ENCODE peak calls at places on chromosomes 16 and 17, in five cellular contexts. A is H1, H is GM12878, M is HepG2, X is NT2/D1. G is an unnamed sample.
A peak's percentile ranks its signal among the peaks of the same experiment; 100 is the strongest.

GRCh38 chr16:23950898-23951297 is 115.1 kb downstream of the PRKCB start:
- DNase-seq in A (no peak), H (no peak), M (no peak), X (no peak), G (no peak)

GRCh38 chr17:49078248-49078647 is 54.3 kb upstream of the B4GALNT2 start:
- DNase-seq in A (no peak), H (no peak), M (no peak), X (no peak), G (no peak)

GRCh38 chr17:47176438-47176837 is 12.7 kb downstream of the CDC27 start:
- DNase-seq in A (no peak), H (no peak), M (no peak), X (no peak), G (no peak)

GRCh38 chr17:1943432-1943802 is 81.7 kb downstream of the RTN4RL1 start:
- DNase-seq in A (no peak), H (no peak), M (no peak), X (no peak), G (no peak)

GRCh38 chr17:28937044-28937729 is 14.1 kb downstream of the PHF12 start:
- DNase-seq in A (no peak), H (no peak), M (peak; percentile 85), X (no peak), G (no peak)

GRCh38 chr16:9650284-9650683 is 531.9 kb downstream of the GRIN2A start:
- DNase-seq in A (peak; percentile 22), H (no peak), M (no peak), X (no peak), G (no peak)

GRCh38 chr17:61797283-61797682 is 66.0 kb downstream of the BRIP1 start:
- DNase-seq in A (no peak), H (no peak), M (no peak), X (no peak), G (no peak)

GRCh38 chr16:71929048-71929447 is 33.7 kb downstream of the IST1 start:
- DNase-seq in A (no peak), H (no peak), M (no peak), X (no peak), G (no peak)

GRCh38 chr16:82633964-82634600 is 7.3 kb downstream of the CDH13 start:
- DNase-seq in A (no peak), H (no peak), M (no peak), X (no peak), G (no peak)

GRCh38 chr16:85799497-85800320 is at the start of the genes COX4I1 and EMC8:
- DNase-seq in A (peak; percentile 94), H (peak; percentile 63), M (peak; percentile 90), X (peak; percentile 88), G (peak; percentile 92)

GRCh38 chr17:39118674-39119419 is 32.6 kb downstream of the PLXDC1 start:
- DNase-seq in A (no peak), H (peak; percentile 84), M (no peak), X (no peak), G (no peak)

GRCh38 chr17:33163827-33164555 is 129.1 kb downstream of the ASIC2 start:
- DNase-seq in A (no peak), H (no peak), M (no peak), X (no peak), G (no peak)

GRCh38 chr16:17470002-17470870 is 524 bp downstream of the XYLT1 start:
- DNase-seq in A (peak; percentile 65), H (no peak), M (no peak), X (no peak), G (no peak)

GRCh38 chr16:19071811-19072777 is 4.7 kb downstream of the COQ7 start:
- DNase-seq in A (peak; percentile 85), H (no peak), M (peak; percentile 75), X (peak; percentile 46), G (peak; percentile 55)

GRCh38 chr16:67719778-67720144 is 645 bp upstream of the GFOD2 start:
- DNase-seq in A (no peak), H (no peak), M (peak; percentile 48), X (no peak), G (peak; percentile 61)

GRCh38 chr16:58125781-58126335 is 3.3 kb downstream of the CFAP20 start:
- DNase-seq in A (no peak), H (no peak), M (no peak), X (no peak), G (no peak)

GRCh38 chr17:69246726-69247375 is 18.2 kb upstream of the ABCA10 start:
- DNase-seq in A (no peak), H (peak; percentile 25), M (peak; percentile 62), X (no peak), G (peak; percentile 14)

GRCh38 chr17:64787255-64787920 is 125.3 kb upstream of the SMURF2 start:
- DNase-seq in A (no peak), H (no peak), M (peak; percentile 82), X (no peak), G (no peak)

GRCh38 chr16:86508947-86509758 is 1.2 kb upstream of the FOXF1 start:
- DNase-seq in A (peak; percentile 69), H (no peak), M (no peak), X (no peak), G (peak; percentile 41)

GRCh38 chr16:68286153-68287074 is 22.1 kb downstream of the SLC7A6 start:
- DNase-seq in A (no peak), H (no peak), M (peak; percentile 35), X (no peak), G (no peak)

GRCh38 chr17:58630883-58631522 is 60.8 kb downstream of the TEX14 start:
- DNase-seq in A (peak; percentile 51), H (no peak), M (no peak), X (peak; percentile 15), G (peak; percentile 45)

GRCh38 chr17:33072421-33073175 is 81.0 kb downstream of the SPACA3 start:
- DNase-seq in A (no peak), H (no peak), M (no peak), X (no peak), G (no peak)

GRCh38 chr17:73551756-73552155 is 92.5 kb downstream of the SDK2 start:
- DNase-seq in A (no peak), H (no peak), M (no peak), X (no peak), G (no peak)

GRCh38 chr16:63061319-63061718 is 1025.1 kb upstream of the CDH8 start:
- DNase-seq in A (peak; percentile 50), H (no peak), M (no peak), X (no peak), G (no peak)

GRCh38 chr17:37848690-37849616 is 75.3 kb upstream of the TBC1D3K start:
- DNase-seq in A (no peak), H (peak; percentile 79), M (no peak), X (no peak), G (no peak)

GRCh38 chr16:86966781-86967180 is 350.4 kb downstream of the C16orf95 start:
- DNase-seq in A (no peak), H (no peak), M (no peak), X (no peak), G (no peak)

GRCh38 chr17:45581860-45582259 is 91.3 kb upstream of the PLEKHM1 start:
- DNase-seq in A (no peak), H (no peak), M (no peak), X (no peak), G (no peak)

GRCh38 chr16:54283735-54284318 is 2.8 kb downstream of the IRX3 start:
- DNase-seq in A (peak; percentile 58), H (no peak), M (no peak), X (no peak), G (no peak)

GRCh38 chr16:75552951-75553350 is 3.1 kb downstream of the TMEM231 start:
- DNase-seq in A (no peak), H (no peak), M (no peak), X (no peak), G (no peak)

GRCh38 chr17:66548158-66548557 is 245.7 kb downstream of the PRKCA start:
- DNase-seq in A (no peak), H (no peak), M (peak; percentile 23), X (no peak), G (no peak)

DNA sequence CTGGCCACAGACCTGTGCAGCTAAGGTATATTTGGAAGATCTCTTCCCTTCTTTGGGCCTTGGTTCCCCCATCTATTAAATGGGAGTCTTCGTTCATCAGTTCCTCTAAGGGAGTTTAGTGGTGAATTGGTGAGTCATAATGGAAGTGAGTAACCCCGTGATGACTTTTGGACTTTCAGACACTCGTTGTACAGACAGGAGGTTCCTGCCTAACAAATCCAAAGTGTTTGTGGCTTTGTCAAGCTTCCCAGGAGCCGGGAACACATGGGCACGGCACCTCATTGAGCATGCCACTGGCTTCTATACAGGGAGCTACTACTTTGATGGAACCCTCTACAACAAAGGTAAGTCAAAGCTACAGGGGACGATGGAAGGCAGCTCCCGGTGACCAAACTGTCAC is 40.4 kb downstream of the WSCD1 start:
- DNase-seq in A (no peak), H (peak; percentile 35), M (peak; percentile 20), X (no peak), G (no peak)
- TF ChIP-seq SUZ12 in A (no peak), H (no peak), M (no peak), X (no peak), G (no peak)

GRCh38 chr16:1265090-1265630 is 9.3 kb downstream of the TPSD1 start:
- DNase-seq in A (no peak), H (no peak), M (no peak), X (no peak), G (no peak)

GRCh38 chr16:1264257-1265089 is 8.6 kb downstream of the TPSD1 start:
- DNase-seq in A (no peak), H (no peak), M (no peak), X (no peak), G (no peak)

GRCh38 chr16:1263591-1264216 is 7.8 kb downstream of the TPSD1 start:
- DNase-seq in A (no peak), H (no peak), M (no peak), X (no peak), G (no peak)

GRCh38 chr16:1262846-1263221 is 7.0 kb downstream of the TPSD1 start:
- DNase-seq in A (no peak), H (no peak), M (no peak), X (no peak), G (no peak)

GRCh38 chr16:1265826-1266225 is 10.0 kb downstream of the TPSD1 start:
- DNase-seq in A (no peak), H (no peak), M (no peak), X (no peak), G (no peak)
- TF ChIP-seq SUZ12 in A (no peak), H (no peak), M (no peak), X (no peak), G (no peak)

DNA sequence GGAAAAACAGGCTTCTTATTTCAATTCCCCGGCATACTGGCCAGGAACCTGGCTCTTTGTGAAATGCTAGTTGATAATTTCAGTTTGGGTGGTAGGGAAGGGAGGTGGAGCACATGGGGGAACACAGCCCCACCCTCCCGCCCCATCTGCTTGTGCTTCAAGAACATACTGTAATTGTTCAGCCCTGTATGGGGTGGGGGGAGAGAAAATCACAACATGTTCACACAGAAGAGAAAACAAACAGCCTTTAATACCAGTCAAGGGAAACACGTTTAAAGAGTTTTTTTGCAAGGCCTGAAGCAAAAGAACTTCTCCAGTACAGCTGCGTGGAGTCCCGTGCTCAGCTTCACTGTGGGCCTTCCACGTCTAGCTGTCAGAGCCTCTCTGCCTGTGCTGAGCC is 59.7 kb downstream of the SHISA6 start:
- DNase-seq in A (no peak), H (no peak), M (no peak), X (no peak), G (no peak)
- TF ChIP-seq SUZ12 in A (no peak), H (no peak), M (no peak), X (no peak), G (no peak)

DNA sequence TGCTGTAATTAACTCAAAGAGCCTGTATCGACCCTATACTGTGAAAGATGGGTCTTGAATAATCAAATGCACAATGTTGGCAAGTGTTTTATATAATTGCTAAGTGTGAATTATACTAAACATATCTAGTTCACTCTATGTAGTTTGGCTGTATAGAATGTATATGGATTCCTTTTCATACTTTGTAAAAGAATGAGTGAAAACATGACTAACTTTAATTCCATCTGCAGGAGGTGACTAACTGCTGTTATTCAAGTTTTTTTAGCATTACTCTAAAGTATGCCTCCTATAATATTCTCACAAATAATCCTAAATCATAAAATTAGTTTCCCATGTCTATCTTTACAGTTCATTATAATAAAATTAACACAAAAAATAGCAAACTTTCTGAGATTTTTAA is 394.0 kb upstream of the MON1B start:
- DNase-seq in A (no peak), H (no peak), M (no peak), X (no peak), G (no peak)
- TF ChIP-seq SUZ12 in A (no peak), H (no peak), M (no peak), X (no peak), G (no peak)

G was measured in HEK293T.